ENCODE peak calls at places on chromosomes 1 and 21, in ten cellular contexts. Y, P, K, V, I, B, R, L, W and H are unnamed samples.

GRCh38 chr1:78370779-78371482 is 119.8 kb upstream of the PTGFR start:
- DNase-seq in I (no peak), L (no peak), V (no peak), P (no peak), Y (no peak), W (no peak), K (no peak), B (no peak), R (no peak), H (no peak)

GRCh38 chr1:62676606-62677356 is 11.4 kb downstream of the DOCK7 start:
- DNase-seq in B (no peak), Y (no peak), K (no peak), L (no peak), I (no peak), W (no peak), R (no peak), P (no peak), V (no peak), H (peak)

GRCh38 chr1:230778916-230779590 is 31.9 kb downstream of the CAPN9 start:
- DNase-seq in R (no peak), V (no peak), K (no peak), P (no peak), B (no peak), W (no peak), I (no peak), L (no peak), Y (no peak), H (peak)

GRCh38 chr1:40382110-40382464 is 8.6 kb downstream of the SMAP2 start:
- DNase-seq in R (no peak), Y (no peak), P (no peak), I (no peak), V (no peak), B (no peak), W (no peak), L (no peak), K (no peak), H (no peak)

GRCh38 chr21:45152265-45152746 is 77.9 kb downstream of the ADARB1 start:
- DNase-seq in K (peak), B (peak), L (peak), V (no peak), Y (peak), R (peak), I (peak), P (peak), W (peak), H (peak)

GRCh38 chr1:228794810-228795209 is 59.5 kb downstream of the RHOU start:
- DNase-seq in I (no peak), P (no peak), R (no peak), Y (no peak), K (no peak), V (no peak), L (no peak), B (no peak), W (no peak), H (no peak)

GRCh38 chr1:21324368-21325137 is 34.3 kb upstream of the ECE1 start:
- DNase-seq in K (peak), V (no peak), P (peak), R (peak), L (peak), I (peak), B (no peak), Y (peak), W (no peak), H (no peak)

GRCh38 chr1:48258106-48258505 is 35.6 kb downstream of the SLC5A9 start:
- DNase-seq in L (no peak), B (no peak), V (no peak), K (no peak), W (no peak), P (no peak), R (no peak), Y (no peak), I (no peak), H (no peak)

GRCh38 chr1:40592107-40592773 is 60.8 kb downstream of the ZNF684 start:
- DNase-seq in V (no peak), P (no peak), B (no peak), I (no peak), L (no peak), W (no peak), R (peak), K (no peak), Y (no peak), H (peak)

GRCh38 chr1:183276386-183276785 is 90.3 kb downstream of the LAMC2 start:
- DNase-seq in R (no peak), P (no peak), B (no peak), K (no peak), W (no peak), I (peak), Y (no peak), L (peak), V (peak), H (no peak)

GRCh38 chr1:31617917-31618746 is 643 bp downstream of the HCRTR1 start:
- DNase-seq in K (peak), B (peak), P (peak), R (peak), L (no peak), I (peak), Y (no peak), W (peak), V (peak), H (peak)

GRCh38 chr1:241323510-241323909 is 33.5 kb downstream of the RGS7 start:
- DNase-seq in R (no peak), Y (no peak), I (peak), L (no peak), B (no peak), V (no peak), K (peak), P (no peak), W (peak), H (peak)

GRCh38 chr1:240337795-240338194 is 246.1 kb downstream of the FMN2 start:
- DNase-seq in K (no peak), W (no peak), Y (peak), L (no peak), B (no peak), V (no peak), I (no peak), P (no peak), R (no peak), H (no peak)

GRCh38 chr1:63435136-63435535 is 67.7 kb downstream of the ALG6 start:
- DNase-seq in P (no peak), V (no peak), Y (no peak), W (no peak), I (no peak), L (no peak), K (no peak), R (no peak), B (no peak), H (no peak)

GRCh38 chr1:196516373-196516772 is 91.9 kb downstream of the KCNT2 start:
- DNase-seq in B (no peak), V (no peak), Y (no peak), K (no peak), L (no peak), R (no peak), P (no peak), I (no peak), W (no peak), H (no peak)

GRCh38 chr1:156420209-156421061 is 51.4 kb downstream of the RHBG start:
- DNase-seq in B (peak), L (no peak), P (no peak), Y (no peak), R (peak), V (no peak), K (peak), I (no peak), W (peak), H (peak)

GRCh38 chr1:90347366-90347765 is 352.5 kb downstream of the ZNF326 start:
- DNase-seq in R (peak), P (no peak), B (no peak), V (no peak), I (no peak), Y (no peak), W (no peak), L (no peak), K (no peak), H (no peak)

GRCh38 chr1:225769687-225770086 is 7.9 kb upstream of the SRP9 start:
- DNase-seq in Y (no peak), V (no peak), R (no peak), W (no peak), B (no peak), L (no peak), I (no peak), K (peak), P (no peak), H (no peak)

GRCh38 chr1:203796223-203796747 is 862 bp downstream of the ZBED6 start:
- DNase-seq in Y (no peak), R (no peak), P (no peak), K (no peak), L (peak), V (no peak), B (no peak), I (no peak), W (no peak), H (peak)

GRCh38 chr1:10353693-10354092 is 45.2 kb upstream of the PGD start:
- DNase-seq in V (no peak), R (no peak), P (no peak), W (no peak), L (no peak), Y (no peak), B (no peak), I (no peak), K (no peak), H (no peak)

GRCh38 chr1:174039069-174039468 is 16.9 kb upstream of the RC3H1 start:
- DNase-seq in B (no peak), I (no peak), W (no peak), R (no peak), Y (no peak), V (no peak), P (no peak), K (no peak), L (no peak), H (no peak)

GRCh38 chr21:41548781-41549180 is 40.8 kb upstream of the TMPRSS2 start:
- DNase-seq in V (no peak), P (no peak), K (no peak), R (no peak), B (no peak), W (no peak), Y (no peak), L (no peak), I (peak), H (no peak)

GRCh38 chr1:233015965-233016364 is 65.6 kb downstream of the NTPCR start:
- DNase-seq in B (no peak), R (no peak), L (no peak), K (no peak), V (no peak), W (no peak), I (no peak), Y (no peak), P (no peak), H (no peak)

GRCh38 chr21:37829043-37829442 is 87.2 kb downstream of the KCNJ6 start:
- DNase-seq in B (no peak), L (no peak), W (no peak), Y (no peak), R (no peak), I (no peak), V (no peak), P (no peak), K (no peak), H (no peak)

GRCh38 chr1:162151900-162152829 is 82.7 kb downstream of the NOS1AP start:
- DNase-seq in I (peak), W (no peak), V (no peak), R (peak), L (peak), P (no peak), Y (no peak), B (no peak), K (no peak), H (no peak)

GRCh38 chr1:91804546-91805023 is 81.4 kb downstream of the TGFBR3 start:
- DNase-seq in V (no peak), I (no peak), Y (no peak), R (no peak), B (no peak), W (no peak), L (no peak), K (peak), P (no peak), H (no peak)

DNA sequence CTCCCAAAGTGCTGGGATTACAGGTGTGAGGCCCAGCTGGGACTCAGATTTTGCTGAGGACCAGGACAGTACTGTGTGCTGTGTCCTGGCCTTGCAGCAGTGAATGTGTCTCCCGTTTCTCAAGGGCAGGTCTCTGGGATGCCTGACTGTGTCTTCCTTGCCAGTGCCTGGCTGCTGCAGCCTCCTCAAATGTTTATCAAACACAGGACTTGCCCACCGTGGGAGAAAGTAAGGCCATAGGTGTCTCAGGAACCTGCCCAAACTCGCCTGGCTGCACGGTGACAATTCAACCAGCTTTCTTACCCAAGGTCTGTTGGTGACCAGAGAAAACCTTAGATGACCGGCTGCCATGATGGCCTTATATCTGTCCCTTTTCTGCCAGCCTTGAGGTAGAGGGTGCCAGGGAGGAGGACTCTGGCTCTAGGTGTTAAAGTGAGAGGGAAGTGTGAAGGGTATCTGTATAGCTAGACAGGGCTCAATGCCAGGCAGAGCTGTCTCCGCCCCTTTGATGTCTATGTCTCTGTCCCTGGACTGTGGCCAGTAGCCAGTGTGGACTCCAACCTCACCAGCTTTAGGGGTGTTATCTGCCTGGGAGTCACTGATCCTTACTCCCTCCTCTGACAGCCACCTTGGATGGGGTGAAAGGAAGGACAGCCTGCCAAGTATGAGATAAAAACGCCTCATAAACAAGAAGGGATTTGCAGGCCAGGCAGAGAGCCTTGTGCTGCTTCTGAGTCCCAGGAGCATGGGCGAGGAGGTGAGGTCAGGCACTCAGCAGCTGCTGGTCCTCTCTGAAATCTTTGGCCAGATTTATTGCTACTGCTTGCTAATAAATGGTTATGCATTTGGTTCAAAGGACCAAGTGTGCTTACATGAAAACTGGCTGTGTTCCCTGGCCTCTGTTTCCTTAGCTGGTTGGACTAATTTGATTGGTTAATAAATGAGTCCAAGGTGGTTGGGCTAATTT is 22.3 kb downstream of the IL6R start:
- DNase-seq in B (no peak), R (no peak), I (peak), Y (peak), K (no peak), W (no peak), L (no peak), P (no peak), V (no peak), H (no peak)
- TF ChIP-seq POLR2AphosphoS5 in B (no peak), R (no peak), I (peak), Y (peak), K (no peak), W (no peak), L (no peak), P (no peak), V (no peak), H (no peak)

GRCh38 chr1:185373813-185374524 is 56.9 kb upstream of the IVNS1ABP start:
- DNase-seq in P (no peak), L (peak), W (no peak), B (no peak), R (peak), I (no peak), V (no peak), Y (no peak), K (no peak), H (no peak)
- TF ChIP-seq POLR2AphosphoS5 in P (no peak), L (no peak), W (no peak), B (no peak), R (no peak), I (no peak), V (no peak), Y (no peak), K (no peak), H (no peak)

GRCh38 chr1:24754229-24754628 is 9.0 kb downstream of the CLIC4 start:
- DNase-seq in V (no peak), B (no peak), K (no peak), R (no peak), P (no peak), L (no peak), Y (no peak), I (no peak), W (peak), H (no peak)
- TF ChIP-seq POLR2AphosphoS5 in V (no peak), B (no peak), K (no peak), R (no peak), P (no peak), L (no peak), Y (no peak), I (peak), W (no peak), H (no peak)

GRCh38 chr1:95435611-95436010 is 201.6 kb downstream of the RWDD3 start:
- DNase-seq in I (no peak), K (no peak), L (no peak), W (no peak), P (no peak), V (no peak), B (no peak), Y (no peak), R (no peak), H (no peak)

GRCh38 chr1:95437011-95437410 is 203.0 kb downstream of the RWDD3 start:
- DNase-seq in P (no peak), L (no peak), R (no peak), K (no peak), Y (no peak), V (no peak), I (no peak), B (no peak), W (no peak), H (no peak)

GRCh38 chr1:95440511-95440910 is 206.5 kb downstream of the RWDD3 start:
- DNase-seq in R (no peak), I (no peak), B (no peak), V (no peak), K (no peak), P (no peak), Y (no peak), L (no peak), W (no peak), H (no peak)

DNA sequence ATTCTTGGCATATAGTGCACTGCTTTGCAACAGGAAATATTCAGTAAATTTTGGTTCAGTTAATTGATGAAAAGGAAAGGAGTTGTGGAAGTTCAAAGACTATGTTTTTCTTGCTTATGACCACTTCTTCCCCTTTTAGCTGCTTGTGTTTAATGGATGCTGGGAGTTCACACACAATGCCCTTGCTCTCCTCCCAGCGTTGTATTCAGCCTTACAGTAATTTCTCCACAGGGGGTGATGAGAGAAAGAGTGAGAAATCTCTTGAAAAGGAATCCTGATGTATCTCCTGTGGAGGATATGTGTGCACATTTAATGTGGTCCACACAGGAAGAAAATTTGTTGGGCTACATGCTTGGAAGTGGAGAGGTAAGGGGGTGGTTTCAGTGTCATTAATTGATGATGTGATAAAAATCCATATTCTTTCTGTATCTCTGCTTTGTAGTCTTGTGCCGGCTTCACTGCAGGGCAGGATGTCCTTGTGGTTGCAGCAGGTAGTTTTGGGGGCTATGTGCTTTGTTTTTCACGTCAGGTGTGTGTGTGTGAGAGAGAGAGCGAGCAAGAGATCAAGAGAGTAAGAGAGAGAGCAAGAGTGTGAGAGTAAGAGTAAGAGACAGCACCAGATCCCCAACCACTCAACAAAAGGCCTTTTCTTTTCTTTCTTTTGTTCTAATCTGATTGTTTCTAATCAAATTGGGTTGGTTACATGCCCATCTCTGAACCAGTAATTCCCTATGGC is 204.4 kb downstream of the RWDD3 start:
- DNase-seq in K (no peak), W (no peak), L (no peak), R (no peak), B (no peak), P (no peak), I (no peak), Y (no peak), V (no peak), H (peak)
- TF ChIP-seq POLR2AphosphoS5 in K (no peak), W (no peak), L (no peak), R (no peak), B (no peak), P (no peak), I (no peak), Y (no peak), V (no peak), H (no peak)

DNA sequence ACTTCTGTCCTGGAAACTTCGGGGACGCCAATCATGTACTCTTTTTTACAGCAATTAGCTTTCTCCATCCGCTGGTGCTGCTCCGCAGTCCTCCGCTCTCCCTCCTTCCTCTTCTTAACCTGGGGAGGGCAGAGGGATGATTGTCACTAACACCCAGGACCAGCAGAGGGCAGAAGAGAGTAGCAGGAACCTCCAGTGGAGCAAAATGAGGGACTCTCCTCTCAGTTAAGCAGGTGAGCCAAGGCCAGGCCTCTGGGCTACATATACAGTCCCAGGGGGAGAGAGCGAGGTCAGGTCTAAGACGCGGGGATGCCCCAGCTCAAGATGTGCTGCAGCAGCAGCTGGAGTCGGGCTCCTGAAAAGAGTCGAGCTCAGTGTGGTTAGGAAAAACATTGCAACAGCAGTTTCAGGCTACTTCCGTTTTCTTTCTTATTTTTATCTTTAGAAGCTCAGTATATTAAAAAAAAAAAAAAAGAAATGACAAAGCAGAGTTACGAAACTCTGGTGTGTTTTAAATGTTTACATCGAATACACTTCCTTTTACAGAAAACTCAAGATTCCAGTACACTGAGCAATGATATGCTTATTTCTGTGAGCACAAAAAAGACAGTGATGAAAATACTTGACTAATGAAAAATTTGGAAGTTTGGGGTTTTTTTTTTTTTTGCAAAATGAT is 25.7 kb upstream of the NLRP3 start:
- DNase-seq in K (peak), W (peak), L (peak), B (peak), V (peak), P (peak), R (peak), I (peak), Y (peak), H (peak)
- TF ChIP-seq POLR2AphosphoS5 in K (no peak), W (no peak), L (no peak), B (no peak), V (no peak), P (no peak), R (no peak), I (peak), Y (no peak), H (no peak)